ENCODE peak calls at places on chromosome 2, in seven cellular contexts. P, I, F, J, H, L and C are unnamed samples.

GRCh38 chr2:231666171-231667095 is 41.9 kb upstream of the PTMA start:
- DNase-seq in P (peak; percentile 97), I (peak; percentile 63), F (peak; percentile 97), J (peak; percentile 96), H (no peak), L (peak; percentile 99), C (peak; percentile 74)

GRCh38 chr2:130334026-130334425 is 8.7 kb upstream of the IMP4 start:
- DNase-seq in P (no peak), I (no peak), F (no peak), J (no peak), H (no peak), L (no peak), C (no peak)

GRCh38 chr2:487495-488079 is 189.6 kb downstream of the TMEM18 start:
- DNase-seq in P (no peak), I (no peak), F (no peak), J (no peak), H (no peak), L (no peak), C (no peak)

GRCh38 chr2:169189123-169189522 is 119.8 kb downstream of the DHRS9 start:
- DNase-seq in P (no peak), I (no peak), F (no peak), J (no peak), H (no peak), L (no peak), C (no peak)

GRCh38 chr2:240425236-240425615 is 10.2 kb upstream of the GPC1 start:
- DNase-seq in P (no peak), I (no peak), F (no peak), J (no peak), H (no peak), L (no peak), C (no peak)

GRCh38 chr2:39712953-39713352 is 47.2 kb downstream of the TMEM178A start:
- DNase-seq in P (no peak), I (no peak), F (no peak), J (no peak), H (no peak), L (no peak), C (no peak)

GRCh38 chr2:29013046-29013780 is 32.1 kb downstream of the TOGARAM2 start:
- DNase-seq in P (peak; percentile 40), I (no peak), F (no peak), J (no peak), H (no peak), L (no peak), C (peak; percentile 1)

GRCh38 chr2:240498171-240498957 is 59.4 kb downstream of the ANKMY1 start:
- DNase-seq in P (no peak), I (no peak), F (no peak), J (no peak), H (no peak), L (no peak), C (no peak)

GRCh38 chr2:152682663-152683062 is 34.6 kb downstream of the PRPF40A start:
- DNase-seq in P (no peak), I (no peak), F (no peak), J (no peak), H (no peak), L (no peak), C (no peak)

GRCh38 chr2:6109801-6110200 is 417.6 kb downstream of the SOX11 start:
- DNase-seq in P (no peak), I (no peak), F (no peak), J (no peak), H (no peak), L (no peak), C (no peak)

GRCh38 chr2:110773470-110773921 is 41.1 kb downstream of the ACOXL start:
- DNase-seq in P (no peak), I (no peak), F (no peak), J (peak; percentile 81), H (no peak), L (peak; percentile 90), C (no peak)

GRCh38 chr2:10405441-10405840 is 42.7 kb downstream of the ODC1 start:
- DNase-seq in P (peak; percentile 96), I (peak; percentile 86), F (no peak), J (no peak), H (no peak), L (peak; percentile 97), C (peak; percentile 94)

GRCh38 chr2:47004905-47005495 is 89.4 kb upstream of the MCFD2 start:
- DNase-seq in P (no peak), I (no peak), F (no peak), J (no peak), H (no peak), L (no peak), C (no peak)

GRCh38 chr2:56333812-56334485 is 150.2 kb downstream of the CCDC85A start:
- DNase-seq in P (no peak), I (peak; percentile 10), F (no peak), J (no peak), H (no peak), L (no peak), C (no peak)

GRCh38 chr2:37156071-37156856 is 516 bp downstream of the EIF2AK2 start:
- DNase-seq in P (peak; percentile 48), I (peak; percentile 70), F (peak; percentile 31), J (peak; percentile 69), H (no peak), L (peak; percentile 73), C (no peak)

GRCh38 chr2:226618875-226619605 is 180.6 kb downstream of the IRS1 start:
- DNase-seq in P (peak; percentile 49), I (peak; percentile 4), F (no peak), J (no peak), H (no peak), L (no peak), C (no peak)

GRCh38 chr2:183995632-183996031 is 602.7 kb upstream of the ZNF804A start:
- DNase-seq in P (peak; percentile 50), I (no peak), F (no peak), J (no peak), H (no peak), L (no peak), C (no peak)

GRCh38 chr2:50491541-50492114 is 540.3 kb downstream of the NRXN1 start:
- DNase-seq in P (peak; percentile 48), I (peak; percentile 36), F (no peak), J (no peak), H (no peak), L (no peak), C (peak; percentile 5)

GRCh38 chr2:17662723-17663122 is 90.9 kb downstream of the SMC6 start:
- DNase-seq in P (no peak), I (no peak), F (no peak), J (no peak), H (no peak), L (no peak), C (no peak)

GRCh38 chr2:176126929-176127768 is 2.4 kb upstream of the HOXD8 start:
- DNase-seq in P (peak; percentile 52), I (peak; percentile 68), F (peak; percentile 31), J (peak; percentile 78), H (peak; percentile 72), L (no peak), C (no peak)

GRCh38 chr2:167875524-167875923 is 371.9 kb downstream of the STK39 start:
- DNase-seq in P (no peak), I (no peak), F (no peak), J (no peak), H (no peak), L (no peak), C (no peak)

GRCh38 chr2:43379494-43379893 is 153.1 kb upstream of the ZFP36L2 start:
- DNase-seq in P (no peak), I (no peak), F (no peak), J (no peak), H (no peak), L (no peak), C (no peak)
- H3K4me1 ChIP-seq in P (peaks cover 11% of the 10 kb centered on the region), I (no peaks in the 10 kb centered on the region), F (no peaks in the 10 kb centered on the region), J (no peaks in the 10 kb centered on the region), H (no peaks in the 10 kb centered on the region), L (peaks cover 7% of the 10 kb centered on the region), C (no peaks in the 10 kb centered on the region)

GRCh38 chr2:218161639-218162038 is 5.1 kb downstream of the CXCR1 start:
- DNase-seq in P (no peak), I (no peak), F (no peak), J (no peak), H (no peak), L (no peak), C (no peak)

GRCh38 chr2:218152172-218152571 is 14.6 kb downstream of the CXCR1 start:
- DNase-seq in P (no peak), I (no peak), F (no peak), J (no peak), H (no peak), L (no peak), C (no peak)

GRCh38 chr2:218152777-218153176 is 14.0 kb downstream of the CXCR1 start:
- DNase-seq in P (no peak), I (no peak), F (no peak), J (no peak), H (no peak), L (no peak), C (no peak)

DNA sequence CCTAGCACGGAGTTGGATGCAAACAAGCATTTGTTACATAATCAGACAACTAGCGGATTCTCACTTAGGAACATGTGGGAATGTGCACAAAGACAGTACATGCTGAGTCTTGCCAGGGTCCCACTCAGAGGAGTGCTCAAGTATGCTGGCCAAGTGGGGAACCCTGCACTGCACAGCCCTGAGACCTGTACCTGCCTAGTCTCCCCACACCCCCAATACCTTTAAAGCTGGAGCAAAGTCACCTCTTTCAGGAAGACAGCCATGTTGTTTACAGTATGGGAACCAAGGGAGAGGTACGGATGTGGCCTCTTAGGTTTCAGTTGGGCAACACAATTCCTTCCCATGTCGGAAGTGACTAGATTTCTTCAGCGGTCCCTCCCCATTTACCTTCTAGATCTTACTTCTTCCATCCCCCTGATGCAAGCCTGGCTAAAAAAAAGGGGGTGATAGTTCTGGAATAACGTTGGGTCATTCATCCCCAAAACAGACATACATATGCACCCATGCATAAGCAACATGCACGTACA is 10.7 kb downstream of the CXCR1 start:
- DNase-seq in P (no peak), I (no peak), F (no peak), J (no peak), H (no peak), L (no peak), C (no peak)
- H3K4me1 ChIP-seq in P (no peaks in the 10 kb centered on the region), I (no peaks in the 10 kb centered on the region), F (no peaks in the 10 kb centered on the region), J (no peaks in the 10 kb centered on the region), H (no peaks in the 10 kb centered on the region), L (no peaks in the 10 kb centered on the region), C (no peaks in the 10 kb centered on the region)

GRCh38 chr2:81403508-81403907 is 1099.0 kb upstream of the LRRTM1 start:
- DNase-seq in P (no peak), I (no peak), F (no peak), J (no peak), H (no peak), L (no peak), C (no peak)
- H3K4me1 ChIP-seq in P (no peaks in the 10 kb centered on the region), I (no peaks in the 10 kb centered on the region), F (no peaks in the 10 kb centered on the region), J (no peaks in the 10 kb centered on the region), H (no peaks in the 10 kb centered on the region), L (no peaks in the 10 kb centered on the region), C (no peaks in the 10 kb centered on the region)

GRCh38 chr2:178317807-178318206 is 123.5 kb downstream of the OSBPL6 start:
- DNase-seq in P (no peak), I (no peak), F (no peak), J (no peak), H (no peak), L (no peak), C (no peak)
- H3K4me1 ChIP-seq in P (no peaks in the 10 kb centered on the region), I (no peaks in the 10 kb centered on the region), F (no peaks in the 10 kb centered on the region), J (no peaks in the 10 kb centered on the region), H (no peaks in the 10 kb centered on the region), L (no peaks in the 10 kb centered on the region), C (no peaks in the 10 kb centered on the region)